ENCODE peak calls at places on chromosomes 13 and 19, in eight cellular contexts. Q, N, E, X, S, P, K and Y are unnamed samples.
A peak's percentile ranks its signal among the peaks of the same experiment; 100 is the strongest.

GRCh38 chr19:15282311-15282705 is 50.0 kb downstream of the BRD4 start:
- DNase-seq in Q (no peak), N (no peak), E (no peak), X (no peak), S (no peak), P (no peak), K (no peak), Y (no peak)

GRCh38 chr19:43534811-43535761 is 2.1 kb downstream of the ZNF575 start:
- DNase-seq in Q (no peak), N (peak; percentile 15), E (peak; percentile 9), X (peak; percentile 14), S (no peak), P (peak; percentile 49), K (peak; percentile 20), Y (peak; percentile 43)

GRCh38 chr13:27036236-27036981 is 135.2 kb downstream of the USP12 start:
- DNase-seq in Q (no peak), N (no peak), E (no peak), X (no peak), S (no peak), P (no peak), K (no peak), Y (no peak)

GRCh38 chr19:30895946-30896345 is 453.3 kb downstream of the TSHZ3 start:
- DNase-seq in Q (no peak), N (no peak), E (no peak), X (no peak), S (no peak), P (no peak), K (no peak), Y (no peak)

GRCh38 chr13:113186061-113186900 is 22.2 kb downstream of the PCID2 start:
- DNase-seq in Q (no peak), N (no peak), E (no peak), X (no peak), S (no peak), P (no peak), K (no peak), Y (no peak)

GRCh38 chr19:27971071-27971470 is 1241.9 kb downstream of the UQCRFS1 start:
- DNase-seq in Q (no peak), N (no peak), E (no peak), X (no peak), S (no peak), P (no peak), K (no peak), Y (no peak)

GRCh38 chr13:113959198-113959597 is 14.7 kb downstream of the C13orf46 start:
- DNase-seq in Q (no peak), N (no peak), E (no peak), X (no peak), S (no peak), P (no peak), K (no peak), Y (no peak)

GRCh38 chr13:102817241-102817640 is 18.3 kb downstream of the BIVM start:
- DNase-seq in Q (no peak), N (no peak), E (no peak), X (no peak), S (no peak), P (no peak), K (no peak), Y (no peak)

GRCh38 chr13:75255159-75255558 is 226.8 kb downstream of the TBC1D4 start:
- DNase-seq in Q (no peak), N (no peak), E (no peak), X (no peak), S (no peak), P (no peak), K (no peak), Y (no peak)

GRCh38 chr19:4987286-4987685 is 18.4 kb downstream of the KDM4B start:
- DNase-seq in Q (no peak), N (no peak), E (no peak), X (no peak), S (no peak), P (no peak), K (no peak), Y (no peak)

GRCh38 chr19:42088471-42089190 is 12.7 kb downstream of the ZNF574 start:
- DNase-seq in Q (no peak), N (no peak), E (no peak), X (no peak), S (no peak), P (no peak), K (no peak), Y (no peak)

GRCh38 chr13:25859528-25859927 is 192.3 kb downstream of the SHISA2 start:
- DNase-seq in Q (no peak), N (no peak), E (no peak), X (no peak), S (no peak), P (no peak), K (no peak), Y (no peak)

GRCh38 chr19:19341026-19341425 is 20.4 kb downstream of the MAU2 start:
- DNase-seq in Q (no peak), N (no peak), E (no peak), X (no peak), S (no peak), P (no peak), K (no peak), Y (no peak)

GRCh38 chr19:38559428-38560401 is 58.0 kb downstream of the MAP4K1 start:
- DNase-seq in Q (no peak), N (no peak), E (no peak), X (no peak), S (no peak), P (no peak), K (peak; percentile 26), Y (no peak)

GRCh38 chr19:1245468-1245867 is 2.9 kb upstream of the MIDN start:
- DNase-seq in Q (no peak), N (no peak), E (no peak), X (no peak), S (no peak), P (no peak), K (no peak), Y (no peak)

GRCh38 chr13:50993908-50994307 is 84.3 kb downstream of the RNASEH2B start:
- DNase-seq in Q (no peak), N (no peak), E (no peak), X (no peak), S (no peak), P (no peak), K (no peak), Y (no peak)

GRCh38 chr19:342801-343421 is 1.7 kb downstream of the MIER2 start:
- DNase-seq in Q (no peak), N (no peak), E (no peak), X (no peak), S (no peak), P (peak; percentile 76), K (no peak), Y (no peak)

GRCh38 chr19:56136362-56136761 is 4.7 kb upstream of the ZNF444 start:
- DNase-seq in Q (no peak), N (no peak), E (no peak), X (no peak), S (no peak), P (no peak), K (no peak), Y (no peak)

GRCh38 chr13:41751277-41751676 is 209.6 kb downstream of the VWA8 start:
- DNase-seq in Q (no peak), N (no peak), E (no peak), X (no peak), S (no peak), P (peak; percentile 41), K (no peak), Y (no peak)

GRCh38 chr19:28998974-28999373 is 214.0 kb downstream of the UQCRFS1 start:
- DNase-seq in Q (no peak), N (no peak), E (no peak), X (no peak), S (no peak), P (no peak), K (no peak), Y (no peak)

GRCh38 chr13:105474983-105475382 is 1060.5 kb downstream of the EFNB2 start:
- DNase-seq in Q (no peak), N (no peak), E (no peak), X (no peak), S (no peak), P (no peak), K (no peak), Y (no peak)

GRCh38 chr19:10797541-10798256 is 38.3 kb downstream of the TMED1 start:
- DNase-seq in Q (peak; percentile 85), N (no peak), E (no peak), X (peak; percentile 40), S (no peak), P (no peak), K (peak; percentile 82), Y (no peak)

GRCh38 chr13:28297341-28297740 is 159.0 kb downstream of the PAN3 start:
- DNase-seq in Q (no peak), N (no peak), E (no peak), X (no peak), S (no peak), P (no peak), K (no peak), Y (no peak)

GRCh38 chr19:2613507-2614295 is 88.8 kb downstream of the GNG7 start:
- DNase-seq in Q (peak; percentile 41), N (no peak), E (no peak), X (no peak), S (no peak), P (no peak), K (peak; percentile 70), Y (no peak)

GRCh38 chr19:23482829-23483228 is 87.6 kb upstream of the ZNF91 start:
- DNase-seq in Q (no peak), N (no peak), E (no peak), X (no peak), S (no peak), P (no peak), K (no peak), Y (no peak)

GRCh38 chr19:46383846-46384245 is 29.5 kb downstream of the CCDC8 start:
- DNase-seq in Q (no peak), N (no peak), E (no peak), X (no peak), S (no peak), P (no peak), K (no peak), Y (no peak)

GRCh38 chr13:30159446-30159839 is 147.9 kb downstream of the KATNAL1 start:
- DNase-seq in Q (no peak), N (no peak), E (no peak), X (no peak), S (no peak), P (no peak), K (peak; percentile 55), Y (no peak)

GRCh38 chr19:49430172-49430677 is 5.0 kb downstream of the GFY start:
- DNase-seq in Q (no peak), N (no peak), E (no peak), X (no peak), S (no peak), P (no peak), K (no peak), Y (no peak)

GRCh38 chr13:112874751-112875300 is 94.2 kb upstream of the MCF2L start:
- DNase-seq in Q (no peak), N (no peak), E (no peak), X (no peak), S (no peak), P (no peak), K (no peak), Y (no peak)